ENCODE peak calls at places on chromosomes 13 and 19, in ten cellular contexts. Z, P, Y, G, I, O, E, X, C and S are unnamed samples.

GRCh38 chr13:93794197-93794885 is 567.7 kb downstream of the GPC6 start:
- DNase-seq in Z (no peak), X (no peak), O (no peak), E (no peak), P (no peak), C (no peak), G (no peak), I (no peak), Y (no peak), S (no peak)

GRCh38 chr19:16085115-16085514 is 8.8 kb downstream of the TPM4 start:
- DNase-seq in X (no peak), P (no peak), E (no peak), O (no peak), I (no peak), Y (no peak), G (no peak), C (no peak), Z (no peak), S (no peak)

GRCh38 chr13:20684535-20684934 is 19.0 kb upstream of the IL17D start:
- DNase-seq in G (no peak), P (no peak), O (no peak), X (no peak), I (no peak), Y (peak; percentile 47), E (no peak), Z (peak; percentile 45), C (no peak), S (no peak)

GRCh38 chr13:33676700-33677048 is 141.3 kb upstream of the RFC3 start:
- DNase-seq in Y (no peak), P (no peak), I (no peak), C (no peak), O (peak; percentile 50), E (peak; percentile 51), Z (peak; percentile 54), X (no peak), G (peak; percentile 58), S (peak; percentile 30)

GRCh38 chr19:51552996-51553725 is 17.9 kb upstream of the ZNF175 start:
- DNase-seq in I (peak; percentile 83), Y (no peak), Z (peak; percentile 32), O (peak; percentile 65), C (no peak), P (no peak), E (peak; percentile 74), G (peak; percentile 43), X (no peak), S (peak; percentile 74)

GRCh38 chr13:82407321-82407720 is 1475.0 kb downstream of the SLITRK1 start:
- DNase-seq in P (no peak), E (no peak), Z (no peak), C (no peak), Y (no peak), O (no peak), G (no peak), X (no peak), I (no peak), S (no peak)

GRCh38 chr13:19845758-19846157 is 17.7 kb downstream of the ZMYM5 start:
- DNase-seq in I (no peak), C (no peak), X (no peak), E (no peak), G (no peak), Z (peak; percentile 98), O (no peak), P (no peak), Y (no peak), S (no peak)

GRCh38 chr13:42354246-42355117 is 82.5 kb downstream of the AKAP11 start:
- DNase-seq in C (no peak), E (no peak), G (no peak), Y (no peak), X (no peak), I (no peak), Z (peak; percentile 91), P (no peak), O (no peak), S (no peak)

GRCh38 chr19:29583196-29584006 is 22.7 kb upstream of the POP4 start:
- DNase-seq in Z (peak; percentile 20), Y (no peak), P (no peak), E (no peak), G (no peak), X (no peak), I (no peak), O (no peak), C (no peak), S (no peak)

GRCh38 chr13:25865391-25865790 is 186.4 kb downstream of the SHISA2 start:
- DNase-seq in Y (no peak), C (no peak), Z (no peak), G (no peak), O (no peak), I (no peak), X (no peak), E (no peak), P (no peak), S (no peak)

GRCh38 chr13:50518131-50518530 is 325.4 kb downstream of the DLEU7 start:
- DNase-seq in Y (no peak), E (no peak), C (no peak), X (no peak), O (no peak), P (no peak), Z (peak; percentile 50), I (no peak), G (no peak), S (no peak)

GRCh38 chr19:33176670-33177416 is 17.3 kb upstream of the LRP3 start:
- DNase-seq in O (peak; percentile 97), I (peak; percentile 99), E (peak; percentile 96), G (peak; percentile 96), P (peak; percentile 97), C (peak; percentile 98), Z (peak; percentile 98), Y (peak; percentile 100), X (peak; percentile 93), S (peak; percentile 97)

GRCh38 chr19:33174186-33174585 is 19.9 kb upstream of the LRP3 start:
- DNase-seq in Z (no peak), I (no peak), P (no peak), O (no peak), C (no peak), G (no peak), E (no peak), X (no peak), Y (no peak), S (no peak)

GRCh38 chr19:33175156-33175782 is 18.9 kb upstream of the LRP3 start:
- DNase-seq in I (no peak), P (no peak), Y (no peak), E (no peak), Z (no peak), C (no peak), O (no peak), G (no peak), X (no peak), S (no peak)

GRCh38 chr19:33177417-33177976 is 16.6 kb upstream of the LRP3 start:
- DNase-seq in Y (no peak), E (no peak), Z (no peak), P (peak; percentile 61), C (no peak), I (no peak), G (no peak), X (peak; percentile 19), O (no peak), S (no peak)

DNA sequence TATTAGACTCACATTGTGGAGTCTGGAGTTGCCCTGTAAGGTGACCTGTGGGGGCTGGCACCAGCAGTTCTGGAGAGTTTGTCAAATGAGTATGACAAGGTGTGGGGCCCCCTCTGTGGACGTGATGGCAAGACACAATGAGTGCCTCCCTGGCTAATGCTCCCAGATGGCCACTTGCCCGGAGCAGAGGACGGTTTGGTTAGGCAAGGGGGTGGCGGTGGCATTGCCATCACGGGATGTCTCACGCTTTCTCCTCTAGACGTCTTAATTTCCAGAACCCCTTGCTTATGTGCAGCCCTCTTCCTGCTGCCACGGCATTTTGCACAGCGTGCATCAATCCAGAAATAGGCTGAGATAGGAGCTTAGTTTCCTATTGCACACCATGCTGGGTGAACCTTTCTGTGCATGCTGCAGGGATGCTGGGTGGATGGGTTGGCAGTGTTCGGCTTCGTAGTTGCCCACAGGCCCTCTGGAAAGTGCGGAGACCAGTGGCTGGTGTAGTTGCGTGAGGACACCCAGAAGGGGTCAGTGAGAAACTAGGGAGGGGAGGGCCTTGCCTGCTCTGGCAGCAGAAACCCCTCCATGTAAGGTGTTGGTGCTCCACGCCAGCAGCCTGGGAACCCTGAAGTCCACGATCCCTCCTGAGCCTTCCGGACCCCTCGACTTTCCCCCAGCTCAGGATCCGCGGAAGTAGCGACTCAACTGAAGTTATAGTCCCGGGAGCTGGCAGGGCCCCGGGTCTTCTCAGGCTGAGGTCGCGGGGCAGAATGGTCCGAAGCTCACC is 18.1 kb upstream of the LRP3 start:
- DNase-seq in X (no peak), Z (peak; percentile 44), P (peak; percentile 40), Y (no peak), I (no peak), C (no peak), O (no peak), E (peak; percentile 43), G (no peak), S (no peak)
- H3K4me1 ChIP-seq in X (peaks cover 7% of the 10 kb centered on the region), Z (peaks cover 6% of the 10 kb centered on the region), P (peaks cover 47% of the 10 kb centered on the region), Y (peaks cover 18% of the 10 kb centered on the region), I (peaks cover 43% of the 10 kb centered on the region), C (no peaks in the 10 kb centered on the region), O (peaks cover 18% of the 10 kb centered on the region), E (peaks cover 16% of the 10 kb centered on the region), G (peaks cover 39% of the 10 kb centered on the region), S (peaks cover 46% of the 10 kb centered on the region)

DNA sequence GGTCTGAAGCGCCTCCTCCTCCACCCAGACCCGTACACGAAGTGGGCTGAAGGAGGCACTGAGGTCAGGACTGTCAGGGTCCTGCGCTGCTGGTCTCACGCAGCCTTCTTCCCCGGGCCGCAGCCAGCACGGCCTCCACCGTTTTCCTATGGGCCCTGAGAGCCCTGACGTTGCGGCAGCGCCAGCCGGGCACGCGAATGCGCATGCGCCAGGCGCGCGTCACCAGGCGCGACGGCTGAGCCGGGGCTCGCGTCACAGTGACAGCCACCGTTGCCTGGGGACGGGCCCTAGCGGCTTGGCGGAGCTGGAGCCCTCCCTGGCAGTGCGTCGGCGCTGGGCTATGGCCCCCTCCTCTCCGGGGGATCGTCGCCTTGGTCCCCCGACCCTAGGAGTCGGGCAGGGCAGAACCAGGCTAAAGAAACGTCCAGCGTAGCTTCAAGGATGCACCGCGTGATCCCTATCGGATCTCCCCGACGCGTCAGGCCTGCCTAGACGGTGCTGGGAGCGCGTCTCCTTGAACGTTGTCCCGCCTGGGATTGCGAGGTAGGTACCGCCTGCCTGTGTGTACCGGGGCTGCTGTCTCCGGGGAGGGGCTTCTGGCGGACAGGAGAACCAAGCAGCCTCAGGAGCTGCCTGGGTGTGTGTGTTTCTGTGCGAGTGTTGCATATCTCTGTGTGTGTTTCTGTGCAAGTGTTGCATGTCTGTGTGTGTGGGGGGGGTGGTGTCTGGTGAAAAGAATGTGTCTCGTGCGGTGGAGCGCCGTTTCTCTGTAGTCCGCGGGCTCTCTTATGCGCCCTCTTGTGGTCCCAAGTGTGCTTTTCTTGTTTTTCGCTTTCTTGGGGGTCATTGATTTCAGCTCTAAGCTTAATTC is 43.2 kb downstream of the ZNF571 start:
- DNase-seq in C (no peak), Y (peak; percentile 88), P (no peak), X (no peak), O (peak; percentile 23), G (peak; percentile 42), Z (peak; percentile 71), E (peak; percentile 81), I (peak; percentile 82), S (peak; percentile 47)
- H3K9me3 ChIP-seq in C (peaks cover 40% of the 10 kb centered on the region), Y (peaks cover 82% of the 10 kb centered on the region), P (peaks cover 14% of the 10 kb centered on the region), X (peaks cover 92% of the 10 kb centered on the region), O (no peaks in the 10 kb centered on the region), G (peaks cover 94% of the 10 kb centered on the region), Z (no peaks in the 10 kb centered on the region), E (peaks cover 99% of the 10 kb centered on the region), I (no peaks in the 10 kb centered on the region), S (peaks cover 92% of the 10 kb centered on the region)

GRCh38 chr19:46471116-46471733 is at the start of gene PNMA8A:
- DNase-seq in Z (peak; percentile 85), E (peak; percentile 46), C (peak; percentile 92), Y (peak; percentile 92), P (no peak), G (peak; percentile 24), I (peak; percentile 82), X (peak; percentile 55), O (peak; percentile 47), S (peak; percentile 65)
- TF ChIP-seq CTCF in Z (no peak), E (no peak), C (peak; percentile 29), Y (no peak), P (no peak), G (no peak), I (no peak), X (no peak), O (no peak), S (no peak)

GRCh38 chr19:14113762-14114414 is 3.7 kb downstream of the PRKACA start:
- DNase-seq in Z (no peak), G (peak; percentile 61), I (peak; percentile 88), X (no peak), O (peak; percentile 81), P (no peak), Y (no peak), E (peak; percentile 77), C (no peak), S (peak; percentile 54)
- H3K4me1 ChIP-seq in Z (peaks cover 30% of the 10 kb centered on the region), G (peaks cover 63% of the 10 kb centered on the region), I (peaks cover 59% of the 10 kb centered on the region), X (peaks cover 24% of the 10 kb centered on the region), O (peaks cover 38% of the 10 kb centered on the region), P (peaks cover 74% of the 10 kb centered on the region), Y (peaks cover 56% of the 10 kb centered on the region), E (peaks cover 37% of the 10 kb centered on the region), C (peaks cover 5% of the 10 kb centered on the region), S (peaks cover 59% of the 10 kb centered on the region)